ENCODE peak calls at places on chromosomes 4 and X, in five cellular contexts. V, H, C, A and R are unnamed samples.

GRCh38 chr4:145285928-145286327 is 105.5 kb upstream of the OTUD4 start:
- DNase-seq in V (no peak), H (no peak), C (peak; percentile 74), A (peak; percentile 79), R (no peak)

GRCh38 chr4:103397527-103397926 is 199.4 kb upstream of the CENPE start:
- DNase-seq in V (no peak), H (no peak), C (no peak), A (no peak), R (no peak)

GRCh38 chr4:136320471-136320813 is 1211.9 kb downstream of the PCDH18 start:
- DNase-seq in V (no peak), H (no peak), C (no peak), A (no peak), R (no peak)

GRCh38 chr4:146124023-146124680 is 51.4 kb upstream of the LSM6 start:
- DNase-seq in V (no peak), H (no peak), C (no peak), A (peak; percentile 16), R (no peak)

GRCh38 chr4:33107813-33108212 is 2387.6 kb downstream of the PCDH7 start:
- DNase-seq in V (no peak), H (no peak), C (no peak), A (no peak), R (no peak)

GRCh38 chr4:120544838-120545237 is 377.7 kb downstream of the PRDM5 start:
- DNase-seq in V (no peak), H (no peak), C (peak; percentile 1), A (no peak), R (no peak)

GRCh38 chr4:62670509-62670908 is 1470.4 kb downstream of the ADGRL3 start:
- DNase-seq in V (no peak), H (no peak), C (no peak), A (no peak), R (no peak)

GRCh38 chr4:26873391-26874026 is 12.9 kb downstream of the STIM2 start:
- DNase-seq in V (no peak), H (no peak), C (no peak), A (no peak), R (peak; percentile 41)

GRCh38 chrX:95484781-95485180 is 1199.9 kb upstream of the DIAPH2 start:
- DNase-seq in V (no peak), H (no peak), C (no peak), A (no peak), R (no peak)

GRCh38 chr4:40363382-40363920 is 28.3 kb downstream of the CHRNA9 start:
- DNase-seq in V (peak; percentile 65), H (no peak), C (no peak), A (peak; percentile 36), R (no peak)

GRCh38 chr4:110681381-110681780 is 58.5 kb upstream of the PITX2 start:
- DNase-seq in V (no peak), H (no peak), C (no peak), A (peak; percentile 45), R (no peak)

GRCh38 chrX:19705196-19705769 is 182.1 kb downstream of the SH3KBP1 start:
- DNase-seq in V (no peak), H (no peak), C (peak; percentile 19), A (no peak), R (no peak)

GRCh38 chr4:127967141-127967775 is 2.1 kb downstream of the ABHD18 start:
- DNase-seq in V (no peak), H (no peak), C (no peak), A (peak; percentile 16), R (no peak)

GRCh38 chrX:20742106-20742505 is 475.4 kb upstream of the RPS6KA3 start:
- DNase-seq in V (no peak), H (no peak), C (no peak), A (peak; percentile 6), R (no peak)

GRCh38 chr4:85929926-85930325 is 429.9 kb downstream of the MAPK10 start:
- DNase-seq in V (peak; percentile 58), H (no peak), C (no peak), A (peak; percentile 84), R (peak; percentile 56)

GRCh38 chr4:154559141-154559841 is 3.5 kb upstream of the FGB start:
- DNase-seq in V (peak; percentile 48), H (peak; percentile 61), C (peak; percentile 59), A (peak; percentile 69), R (no peak)

GRCh38 chrX:150324035-150324728 is 38.9 kb upstream of the MAMLD1 start:
- DNase-seq in V (no peak), H (no peak), C (peak; percentile 92), A (peak; percentile 85), R (no peak)

GRCh38 chr4:119093042-119093827 is 42.4 kb upstream of the MYOZ2 start:
- DNase-seq in V (peak; percentile 23), H (no peak), C (no peak), A (no peak), R (no peak)

GRCh38 chr4:108466936-108467902 is 153.2 kb upstream of the RPL34 start:
- DNase-seq in V (no peak), H (no peak), C (peak; percentile 92), A (peak; percentile 93), R (no peak)

GRCh38 chr4:156633846-156634245 is 337.8 kb downstream of the PDGFC start:
- DNase-seq in V (no peak), H (no peak), C (no peak), A (no peak), R (no peak)

GRCh38 chrX:77930581-77930980 is 20.1 kb downstream of the ATP7A start:
- DNase-seq in V (no peak), H (no peak), C (no peak), A (no peak), R (no peak)